ENCODE peak calls at places on chromosomes 1 and 21, in six cellular contexts. One of them, this sample, is unnamed.

GRCh38 chr1:40094481-40095110 is 2.5 kb downstream of the PPT1 start:
- DNase-seq in AG09309: no peak
- DNase-seq in left ventricle myocardium inferior: no peak
- DNase-seq in lower leg skin: no peak
- DNase-seq in AG04450: no peak
- DNase-seq in Panc1: no peak
- DNase-seq in this sample: no peak

GRCh38 chr1:167344112-167344511 is 123.4 kb downstream of the POU2F1 start:
- DNase-seq in AG04450: no peak
- DNase-seq in Panc1: no peak
- DNase-seq in left ventricle myocardium inferior: no peak
- DNase-seq in lower leg skin: no peak
- DNase-seq in AG09309: no peak
- DNase-seq in this sample: no peak

GRCh38 chr1:112397051-112397471 is 1.0 kb downstream of the CTTNBP2NL start:
- DNase-seq in lower leg skin: no peak
- DNase-seq in Panc1: no peak
- DNase-seq in AG04450: no peak
- DNase-seq in left ventricle myocardium inferior: no peak
- DNase-seq in AG09309: no peak
- DNase-seq in this sample: no peak

GRCh38 chr1:189597083-189597482 is 880.6 kb downstream of the BRINP3 start:
- DNase-seq in AG09309: no peak
- DNase-seq in left ventricle myocardium inferior: no peak
- DNase-seq in AG04450: no peak
- DNase-seq in Panc1: no peak
- DNase-seq in lower leg skin: no peak
- DNase-seq in this sample: no peak

GRCh38 chr1:15610167-15610566 is 7.1 kb upstream of the DDI2 start:
- DNase-seq in AG04450: no peak
- DNase-seq in left ventricle myocardium inferior: no peak
- DNase-seq in Panc1: no peak
- DNase-seq in lower leg skin: no peak
- DNase-seq in AG09309: no peak
- DNase-seq in this sample: no peak

GRCh38 chr1:186330758-186331157 is 44.3 kb downstream of the TPR start:
- DNase-seq in AG04450: no peak
- DNase-seq in lower leg skin: no peak
- DNase-seq in AG09309: no peak
- DNase-seq in Panc1: no peak
- DNase-seq in left ventricle myocardium inferior: no peak
- DNase-seq in this sample: no peak

GRCh38 chr1:26035959-26036755 is 9.8 kb downstream of the SLC30A2 start:
- DNase-seq in left ventricle myocardium inferior: peak
- DNase-seq in AG09309: no peak
- DNase-seq in Panc1: peak
- DNase-seq in lower leg skin: peak
- DNase-seq in AG04450: peak
- DNase-seq in this sample: peak

GRCh38 chr1:154641534-154641933 is 33.5 kb upstream of the ADAR start:
- DNase-seq in lower leg skin: no peak
- DNase-seq in AG09309: no peak
- DNase-seq in AG04450: no peak
- DNase-seq in left ventricle myocardium inferior: no peak
- DNase-seq in Panc1: no peak
- DNase-seq in this sample: no peak

GRCh38 chr1:24903955-24904730 is 25.9 kb downstream of the RUNX3 start:
- DNase-seq in left ventricle myocardium inferior: no peak
- DNase-seq in AG04450: no peak
- DNase-seq in Panc1: no peak
- DNase-seq in AG09309: no peak
- DNase-seq in lower leg skin: no peak
- DNase-seq in this sample: no peak

GRCh38 chr1:182668633-182669032 is 15.8 kb downstream of the RGS8 start:
- DNase-seq in AG04450: no peak
- DNase-seq in Panc1: no peak
- DNase-seq in lower leg skin: no peak
- DNase-seq in AG09309: no peak
- DNase-seq in left ventricle myocardium inferior: no peak
- DNase-seq in this sample: no peak

GRCh38 chr1:1020415-1021009 is 592 bp downstream of the AGRN start:
- DNase-seq in AG04450: no peak
- DNase-seq in Panc1: no peak
- DNase-seq in left ventricle myocardium inferior: no peak
- DNase-seq in AG09309: no peak
- DNase-seq in lower leg skin: no peak
- DNase-seq in this sample: no peak

GRCh38 chr1:182869241-182869666 is 30.1 kb downstream of the DHX9 start:
- DNase-seq in AG04450: no peak
- DNase-seq in Panc1: no peak
- DNase-seq in AG09309: no peak
- DNase-seq in lower leg skin: no peak
- DNase-seq in left ventricle myocardium inferior: no peak
- DNase-seq in this sample: no peak

GRCh38 chr1:40763742-40764532 is 19.6 kb upstream of the KCNQ4 start:
- DNase-seq in left ventricle myocardium inferior: no peak
- DNase-seq in AG09309: no peak
- DNase-seq in lower leg skin: no peak
- DNase-seq in Panc1: no peak
- DNase-seq in AG04450: no peak
- DNase-seq in this sample: no peak

GRCh38 chr1:54463259-54464030 is 57.3 kb upstream of the SSBP3 start:
- DNase-seq in AG04450: no peak
- DNase-seq in Panc1: no peak
- DNase-seq in AG09309: no peak
- DNase-seq in left ventricle myocardium inferior: no peak
- DNase-seq in lower leg skin: no peak
- DNase-seq in this sample: no peak

GRCh38 chr21:17462276-17462981 is 50.4 kb upstream of the CXADR start:
- DNase-seq in AG04450: no peak
- DNase-seq in left ventricle myocardium inferior: no peak
- DNase-seq in lower leg skin: peak
- DNase-seq in Panc1: no peak
- DNase-seq in AG09309: no peak
- DNase-seq in this sample: no peak

GRCh38 chr1:201559679-201560162 is 20.8 kb downstream of the NAV1 start:
- DNase-seq in lower leg skin: no peak
- DNase-seq in Panc1: peak
- DNase-seq in AG04450: peak
- DNase-seq in left ventricle myocardium inferior: peak
- DNase-seq in AG09309: no peak
- DNase-seq in this sample: no peak

GRCh38 chr21:35294231-35294898 is 245.3 kb upstream of the RUNX1 start:
- DNase-seq in AG09309: no peak
- DNase-seq in lower leg skin: no peak
- DNase-seq in Panc1: no peak
- DNase-seq in AG04450: no peak
- DNase-seq in left ventricle myocardium inferior: no peak
- DNase-seq in this sample: no peak

GRCh38 chr21:31557421-31557955 is 102.0 kb upstream of the SOD1 start:
- DNase-seq in left ventricle myocardium inferior: no peak
- DNase-seq in Panc1: no peak
- DNase-seq in AG04450: no peak
- DNase-seq in lower leg skin: no peak
- DNase-seq in AG09309: no peak
- DNase-seq in this sample: no peak

GRCh38 chr1:116785006-116785405 is 30.8 kb downstream of the CD2 start:
- DNase-seq in Panc1: no peak
- DNase-seq in AG04450: no peak
- DNase-seq in left ventricle myocardium inferior: no peak
- DNase-seq in AG09309: no peak
- DNase-seq in lower leg skin: no peak
- DNase-seq in this sample: no peak

GRCh38 chr1:74468982-74469603 is 43.3 kb downstream of the LRRC53 start:
- DNase-seq in AG04450: peak
- DNase-seq in lower leg skin: no peak
- DNase-seq in Panc1: peak
- DNase-seq in left ventricle myocardium inferior: no peak
- DNase-seq in AG09309: peak
- DNase-seq in this sample: no peak

GRCh38 chr1:154863702-154864174 is 6.3 kb downstream of the KCNN3 start:
- DNase-seq in AG04450: no peak
- DNase-seq in lower leg skin: no peak
- DNase-seq in Panc1: peak
- DNase-seq in AG09309: no peak
- DNase-seq in left ventricle myocardium inferior: no peak
- DNase-seq in this sample: no peak

GRCh38 chr1:209879539-209879938 is 51.8 kb downstream of the UTP25 start:
- DNase-seq in AG09309: no peak
- DNase-seq in lower leg skin: no peak
- DNase-seq in left ventricle myocardium inferior: no peak
- DNase-seq in Panc1: no peak
- DNase-seq in AG04450: no peak
- DNase-seq in this sample: no peak

GRCh38 chr1:197174818-197175217 is 28.3 kb upstream of the ASPM start:
- DNase-seq in left ventricle myocardium inferior: no peak
- DNase-seq in AG04450: no peak
- DNase-seq in AG09309: no peak
- DNase-seq in lower leg skin: no peak
- DNase-seq in Panc1: no peak
- DNase-seq in this sample: no peak

GRCh38 chr1:197171531-197171930 is 25.1 kb upstream of the ASPM start:
- DNase-seq in Panc1: no peak
- DNase-seq in lower leg skin: no peak
- DNase-seq in AG04450: no peak
- DNase-seq in left ventricle myocardium inferior: no peak
- DNase-seq in AG09309: no peak
- DNase-seq in this sample: no peak

GRCh38 chr1:197173571-197174482 is 27.4 kb upstream of the ASPM start:
- DNase-seq in left ventricle myocardium inferior: no peak
- DNase-seq in AG09309: no peak
- DNase-seq in Panc1: no peak
- DNase-seq in AG04450: peak
- DNase-seq in lower leg skin: no peak
- DNase-seq in this sample: peak

DNA sequence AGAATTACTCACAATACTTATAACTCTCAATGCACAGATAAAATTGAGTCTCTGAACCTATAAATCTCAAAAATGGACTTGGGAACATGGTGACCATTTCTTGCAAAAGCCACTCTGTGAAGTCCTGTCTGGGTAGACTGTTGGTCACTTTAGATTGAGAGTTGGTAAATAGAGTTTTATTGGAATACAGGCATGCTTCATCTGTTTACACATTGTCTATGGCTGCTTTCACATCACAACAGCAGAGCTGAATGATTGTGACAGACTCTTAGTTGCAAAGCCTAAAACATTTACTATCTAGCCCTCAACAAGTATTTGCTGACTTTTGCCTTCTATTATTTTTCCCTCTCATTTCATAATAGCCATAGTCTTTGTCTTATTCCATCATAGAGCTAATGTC is 24.1 kb upstream of the ASPM start:
- DNase-seq in left ventricle myocardium inferior: no peak
- DNase-seq in lower leg skin: no peak
- DNase-seq in Panc1: no peak
- DNase-seq in AG04450: no peak
- DNase-seq in AG09309: no peak
- DNase-seq in this sample: no peak
- TF ChIP-seq CTCF in left ventricle myocardium inferior: no peak
- TF ChIP-seq CTCF in lower leg skin: no peak
- TF ChIP-seq CTCF in Panc1: no peak
- TF ChIP-seq CTCF in AG04450: no peak
- TF ChIP-seq CTCF in AG09309: no peak
- TF ChIP-seq CTCF in this sample: no peak

DNA sequence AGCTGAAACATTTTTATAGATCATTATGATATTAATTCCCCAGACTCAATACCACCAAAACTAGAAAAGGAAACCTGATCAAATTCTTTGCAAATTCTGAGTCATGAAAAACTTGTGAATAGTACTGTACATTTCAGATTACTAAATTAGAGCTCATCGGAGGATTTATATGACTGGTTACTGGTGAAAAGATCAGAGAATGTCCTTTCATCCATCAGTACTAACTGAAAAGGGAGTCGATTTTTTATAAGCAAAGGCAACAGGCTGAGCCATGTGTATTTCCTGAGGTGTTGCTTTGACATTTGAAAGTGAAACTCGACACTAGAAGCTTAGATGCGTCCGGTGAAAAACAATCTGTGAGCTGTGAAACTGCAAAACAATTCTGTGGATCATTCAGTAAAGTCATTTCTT is 155.7 kb downstream of the TNFSF18 start:
- DNase-seq in Panc1: no peak
- DNase-seq in AG09309: no peak
- DNase-seq in left ventricle myocardium inferior: no peak
- DNase-seq in lower leg skin: no peak
- DNase-seq in AG04450: no peak
- DNase-seq in this sample: no peak
- H3K4me3 ChIP-seq in Panc1: no peak
- H3K4me3 ChIP-seq in AG09309: no peak
- H3K4me3 ChIP-seq in left ventricle myocardium inferior: peak
- H3K4me3 ChIP-seq in lower leg skin: no peak
- H3K4me3 ChIP-seq in AG04450: no peak
- H3K4me3 ChIP-seq in this sample: peak

DNA sequence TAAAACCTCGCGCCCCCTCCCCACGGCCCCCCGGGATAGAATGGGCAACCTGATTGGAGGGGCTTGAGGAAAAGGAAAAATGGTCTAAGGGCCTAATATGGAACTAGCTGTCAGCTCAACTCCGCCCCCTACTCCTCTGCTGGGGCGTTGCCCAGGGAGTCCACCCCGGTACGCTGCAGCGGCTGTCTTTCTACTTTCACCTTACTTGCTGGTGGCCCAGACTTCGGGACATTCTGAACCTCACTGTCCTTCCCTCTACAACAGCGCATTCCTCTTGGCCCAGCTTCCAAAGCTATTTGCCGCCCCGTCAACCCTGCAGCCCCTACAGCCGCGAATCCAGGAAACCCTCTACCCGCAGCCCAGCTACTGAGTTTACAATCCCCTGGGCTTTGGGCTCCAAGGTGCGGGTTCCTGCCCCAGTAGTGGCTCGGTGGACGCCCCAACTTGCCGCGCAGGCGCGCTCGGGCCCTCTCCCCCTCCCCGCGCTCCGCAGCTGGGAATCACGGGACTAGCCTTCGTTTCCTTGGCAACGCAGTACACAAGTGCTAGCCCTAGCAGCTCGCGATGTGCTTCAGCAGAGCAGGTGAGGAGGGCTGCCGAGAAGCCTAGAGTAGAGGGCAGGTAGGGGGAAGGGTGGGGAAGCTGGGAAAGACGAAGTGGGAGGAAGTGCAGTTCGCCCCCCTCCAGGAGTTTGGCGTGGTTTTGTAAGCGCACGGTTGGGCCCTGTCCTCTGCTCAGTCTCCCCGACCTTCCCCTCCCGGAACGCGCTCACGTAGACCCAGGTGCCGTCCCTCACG is 55.6 kb downstream of the CHIA start:
- DNase-seq in lower leg skin: peak
- DNase-seq in Panc1: no peak
- DNase-seq in left ventricle myocardium inferior: peak
- DNase-seq in AG04450: peak
- DNase-seq in AG09309: peak
- DNase-seq in this sample: peak
- TF ChIP-seq CTCF in lower leg skin: no peak
- TF ChIP-seq CTCF in Panc1: peak
- TF ChIP-seq CTCF in left ventricle myocardium inferior: no peak
- TF ChIP-seq CTCF in AG04450: no peak
- TF ChIP-seq CTCF in AG09309: peak
- TF ChIP-seq CTCF in this sample: peak

GRCh38 chr1:248926401-248927182 is 20.6 kb downstream of the PGBD2 start:
- DNase-seq in AG09309: no peak
- DNase-seq in AG04450: peak
- DNase-seq in left ventricle myocardium inferior: no peak
- DNase-seq in Panc1: no peak
- DNase-seq in lower leg skin: no peak
- DNase-seq in this sample: no peak

GRCh38 chr1:248923932-248924331 is 17.9 kb downstream of the PGBD2 start:
- DNase-seq in left ventricle myocardium inferior: no peak
- DNase-seq in Panc1: no peak
- DNase-seq in AG09309: no peak
- DNase-seq in lower leg skin: no peak
- DNase-seq in AG04450: no peak
- DNase-seq in this sample: no peak

GRCh38 chr1:248924696-248925532 is 18.9 kb downstream of the PGBD2 start:
- DNase-seq in lower leg skin: no peak
- DNase-seq in AG04450: no peak
- DNase-seq in left ventricle myocardium inferior: no peak
- DNase-seq in Panc1: peak
- DNase-seq in AG09309: no peak
- DNase-seq in this sample: no peak
- H3K4me3 ChIP-seq in lower leg skin: no peak
- H3K4me3 ChIP-seq in AG04450: no peak
- H3K4me3 ChIP-seq in left ventricle myocardium inferior: no peak
- H3K4me3 ChIP-seq in Panc1: no peak
- H3K4me3 ChIP-seq in AG09309: no peak
- H3K4me3 ChIP-seq in this sample: no peak